ENCODE peak calls at places on chromosomes 16 and 17, in eight cellular contexts. Y is activated CD8-positive, alpha-beta T cell treated with anti-CD3 and anti-CD28 coated beads for 36 hours; Q is effector memory CD8-positive, alpha-beta T cell; T is mesendoderm; W is cardiac septum; C is sigmoid colon; G is CD8-positive, alpha-beta T cell; F is activated CD4-positive, alpha-beta memory T cell treated with anti-CD3 and anti-CD28 coated beads, Interleukin-2, amount 10 ng/mL, durations not matched to agents 7 days and 5 days. D is an unnamed sample.

GRCh38 chr16:57540906-57541753 is 1.3 kb upstream of the ADGRG5 start:
- DNase-seq in G (peak), W (peak), C (no peak), F (peak), T (no peak), Y (no peak), Q (no peak), D (no peak)

GRCh38 chr17:57988301-57989010 is 402 bp upstream of the VEZF1 start:
- DNase-seq in C (peak), Y (peak), G (no peak), W (peak), T (peak), F (peak), Q (peak), D (no peak)

GRCh38 chr17:43943769-43944418 is 1.6 kb upstream of the PPY start:
- DNase-seq in F (peak), Q (peak), G (peak), C (peak), W (peak), Y (peak), T (peak), D (no peak)

GRCh38 chr16:54397190-54397835 is 110.7 kb upstream of the IRX3 start:
- DNase-seq in C (no peak), Y (no peak), F (no peak), Q (no peak), W (no peak), G (no peak), T (no peak), D (no peak)

GRCh38 chr17:67374329-67375053 is 2.6 kb upstream of the PITPNC1 start:
- DNase-seq in T (peak), W (peak), Q (peak), G (peak), F (peak), C (peak), Y (peak), D (no peak)

GRCh38 chr17:50337956-50338355 is 8.0 kb upstream of the XYLT2 start:
- DNase-seq in T (no peak), C (peak), F (no peak), Y (peak), Q (no peak), W (no peak), G (no peak), D (no peak)

GRCh38 chr16:15913046-15913698 is 24.8 kb upstream of the CEP20 start:
- DNase-seq in Y (no peak), Q (no peak), C (no peak), G (no peak), W (no peak), T (no peak), F (no peak), D (peak)

GRCh38 chr16:4591191-4591590 is 23.5 kb downstream of the UBALD1 start:
- DNase-seq in F (no peak), Q (no peak), G (no peak), C (no peak), W (no peak), T (no peak), Y (no peak), D (no peak)

GRCh38 chr17:35732806-35733136 is 1.3 kb downstream of the RASL10B start:
- DNase-seq in F (no peak), T (no peak), G (no peak), Y (no peak), W (no peak), Q (no peak), C (no peak), D (no peak)

GRCh38 chr17:53818894-53819293 is 3.8 kb upstream of the KIF2B start:
- DNase-seq in T (no peak), G (no peak), Q (no peak), F (no peak), W (no peak), C (no peak), Y (no peak), D (no peak)

GRCh38 chr16:15530085-15530484 is 95.7 kb downstream of the BMERB1 start:
- DNase-seq in C (no peak), Y (no peak), G (no peak), W (no peak), Q (no peak), F (no peak), T (no peak), D (no peak)

GRCh38 chr17:5676012-5676411 is 91.7 kb upstream of the NLRP1 start:
- DNase-seq in Y (no peak), C (no peak), W (peak), T (no peak), G (no peak), Q (no peak), F (no peak), D (no peak)

GRCh38 chr17:59527931-59528330 is 37.5 kb upstream of the DHX40 start:
- DNase-seq in G (no peak), Q (no peak), T (no peak), C (no peak), W (no peak), F (no peak), Y (no peak), D (no peak)

GRCh38 chr16:25126820-25127232 is 15.3 kb downstream of the LCMT1 start:
- DNase-seq in T (peak), C (no peak), G (no peak), F (peak), Y (peak), Q (no peak), W (no peak), D (no peak)

GRCh38 chr17:83125515-83126274 is 46.3 kb downstream of the METRNL start:
- DNase-seq in G (no peak), W (peak), C (peak), F (peak), T (no peak), Y (peak), Q (peak), D (peak)

GRCh38 chr16:12157510-12158093 is 181.1 kb downstream of the SNX29 start:
- DNase-seq in F (no peak), C (no peak), Q (no peak), Y (no peak), T (peak), W (no peak), G (no peak), D (no peak)

GRCh38 chr16:17266606-17267313 is 204.0 kb downstream of the XYLT1 start:
- DNase-seq in C (no peak), T (no peak), Q (no peak), G (no peak), F (no peak), Y (no peak), W (no peak), D (no peak)

GRCh38 chr17:77036841-77037381 is 103.9 kb upstream of the SEC14L1 start:
- DNase-seq in F (no peak), T (no peak), W (no peak), Q (no peak), C (no peak), Y (no peak), G (no peak), D (peak)

GRCh38 chr16:50360033-50360778 is 8.6 kb downstream of the BRD7 start:
- DNase-seq in G (no peak), Q (no peak), F (no peak), C (no peak), W (no peak), Y (no peak), T (no peak), D (no peak)

GRCh38 chr17:61399131-61400057 is at the start of gene TBX2:
- DNase-seq in G (no peak), F (no peak), Q (no peak), T (peak), W (no peak), Y (no peak), C (peak), D (no peak)

GRCh38 chr16:68839831-68840230 is 3.5 kb upstream of the TANGO6 start:
- DNase-seq in W (no peak), C (peak), Q (no peak), Y (no peak), F (no peak), T (no peak), G (no peak), D (no peak)

GRCh38 chr16:28140788-28141618 is 70.8 kb downstream of the XPO6 start:
- DNase-seq in F (peak), Q (peak), T (no peak), C (no peak), W (peak), Y (peak), G (peak), D (no peak)

GRCh38 chr16:89319883-89320716 is 102.6 kb downstream of the ZNF778 start:
- DNase-seq in T (peak), Q (no peak), Y (peak), G (no peak), F (peak), C (peak), W (no peak), D (peak)

GRCh38 chr17:5872831-5873230 is 197.3 kb upstream of the WSCD1 start:
- DNase-seq in W (no peak), Q (no peak), Y (no peak), C (no peak), T (no peak), G (no peak), F (no peak), D (no peak)

GRCh38 chr17:14037453-14037852 is 31.9 kb upstream of the COX10 start:
- DNase-seq in Q (no peak), F (no peak), C (no peak), G (no peak), T (no peak), W (no peak), Y (no peak), D (no peak)

D was measured in chondrocyte.